ENCODE peak calls at places on chromosomes 13 and 19, in six cellular contexts. H is breast epithelium; M is activated CD8-positive, alpha-beta T cell treated with anti-CD3 and anti-CD28 coated beads for 36 hours; U is uterus; R is pancreas; Y is cardiac muscle cell. Z is an unnamed sample.

GRCh38 chr13:108993346-108993745 is 363.9 kb downstream of the MYO16 start:
- DNase-seq in H (no peak), M (no peak), U (no peak), R (no peak), Y (no peak), Z (no peak)

GRCh38 chr19:10706990-10707389 is 5.8 kb downstream of the QTRT1 start:
- DNase-seq in H (no peak), M (no peak), U (no peak), R (no peak), Y (no peak), Z (no peak)

GRCh38 chr13:101554420-101555125 is 102.1 kb downstream of the ITGBL1 start:
- DNase-seq in H (no peak), M (no peak), U (no peak), R (no peak), Y (no peak), Z (no peak)

GRCh38 chr13:105940882-105941281 is 594.6 kb downstream of the EFNB2 start:
- DNase-seq in H (no peak), M (no peak), U (no peak), R (no peak), Y (no peak), Z (no peak)

GRCh38 chr19:2042485-2043268 is 8.4 kb downstream of the MKNK2 start:
- DNase-seq in H (no peak), M (no peak), U (peak; percentile 58), R (peak; percentile 73), Y (no peak), Z (peak; percentile 68)

GRCh38 chr13:111423168-111423785 is 102.8 kb downstream of the TEX29 start:
- DNase-seq in H (no peak), M (no peak), U (no peak), R (no peak), Y (no peak), Z (no peak)

GRCh38 chr13:97140611-97141010 is 81.5 kb upstream of the MBNL2 start:
- DNase-seq in H (no peak), M (no peak), U (no peak), R (no peak), Y (no peak), Z (no peak)

GRCh38 chr19:51372649-51373504 is at the start of gene NKG7:
- DNase-seq in H (no peak), M (peak; percentile 96), U (no peak), R (no peak), Y (no peak), Z (no peak)

GRCh38 chr13:36975172-36975571 is 24.0 kb downstream of the ALG5 start:
- DNase-seq in H (no peak), M (no peak), U (no peak), R (no peak), Y (no peak), Z (no peak)

GRCh38 chr13:24270639-24271131 is 38.7 kb upstream of the C1QTNF9 start:
- DNase-seq in H (no peak), M (peak; percentile 72), U (peak; percentile 36), R (peak; percentile 46), Y (peak; percentile 42), Z (peak; percentile 87)

GRCh38 chr13:28321751-28322150 is 173.2 kb downstream of the FLT1 start:
- DNase-seq in H (no peak), M (no peak), U (no peak), R (no peak), Y (no peak), Z (no peak)

GRCh38 chr13:111554539-111555267 is 234.3 kb downstream of the TEX29 start:
- DNase-seq in H (no peak), M (no peak), U (no peak), R (no peak), Y (no peak), Z (no peak)

GRCh38 chr19:29677001-29677781 is 11.9 kb downstream of the PLEKHF1 start:
- DNase-seq in H (no peak), M (peak; percentile 33), U (no peak), R (no peak), Y (no peak), Z (no peak)

GRCh38 chr13:76969488-76970365 is 21.4 kb downstream of the ACOD1 start:
- DNase-seq in H (no peak), M (no peak), U (no peak), R (no peak), Y (no peak), Z (no peak)

GRCh38 chr13:95643814-95644598 is 500 bp downstream of the DZIP1 start:
- DNase-seq in H (no peak), M (no peak), U (peak; percentile 22), R (peak; percentile 38), Y (peak; percentile 58), Z (no peak)

GRCh38 chr19:33339016-33339749 is 34.3 kb upstream of the CEBPG start:
- DNase-seq in H (no peak), M (no peak), U (no peak), R (no peak), Y (no peak), Z (no peak)

GRCh38 chr13:111122056-111122455 is 6.9 kb downstream of the ARHGEF7 start:
- DNase-seq in H (no peak), M (no peak), U (no peak), R (no peak), Y (no peak), Z (no peak)

GRCh38 chr19:39412867-39413268 is 399 bp downstream of the PLEKHG2 start:
- DNase-seq in H (no peak), M (no peak), U (no peak), R (no peak), Y (no peak), Z (peak; percentile 59)
- TF ChIP-seq CTCF in H (no peak), M (no peak), U (no peak), R (peak; percentile 89), Y (no peak), Z (no peak)

GRCh38 chr13:81745391-81745790 is 1404.5 kb upstream of the SPRY2 start:
- DNase-seq in H (no peak), M (no peak), U (no peak), R (no peak), Y (no peak), Z (no peak)
- TF ChIP-seq CTCF in H (no peak), M (no peak), U (no peak), R (no peak), Y (no peak), Z (no peak)

DNA sequence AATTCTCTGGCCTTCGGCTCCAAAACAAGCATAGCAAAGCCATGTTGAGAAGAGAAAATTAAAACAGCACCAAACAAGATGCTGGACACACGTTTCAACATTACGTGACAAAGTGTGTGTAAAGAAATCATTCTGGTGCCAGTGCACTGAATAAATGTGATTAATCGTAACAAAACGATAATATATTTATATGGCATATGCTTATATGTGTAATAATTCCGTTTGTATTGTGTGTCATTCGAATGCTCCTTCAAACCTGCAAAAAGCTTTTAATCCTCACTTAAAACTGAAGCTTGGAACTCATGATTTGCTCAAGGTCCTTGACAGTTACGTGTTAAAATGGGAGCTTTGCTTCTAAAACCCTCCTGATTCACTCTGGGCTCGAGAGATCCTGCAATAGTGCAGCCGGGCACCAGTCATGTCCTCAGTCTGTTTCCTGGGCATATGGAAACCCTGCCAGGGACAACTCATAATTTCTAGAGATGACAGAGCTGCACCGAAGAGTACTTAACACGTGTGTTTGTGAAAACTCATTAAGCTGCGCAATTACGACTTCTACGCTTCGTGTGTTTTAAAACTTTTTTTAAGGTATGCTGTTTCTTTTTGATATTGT is 731 bp upstream of the AKAP8L start:
- DNase-seq in H (no peak), M (no peak), U (no peak), R (no peak), Y (no peak), Z (peak; percentile 72)
- TF ChIP-seq CTCF in H (no peak), M (peak; percentile 53), U (no peak), R (peak; percentile 3), Y (no peak), Z (no peak)

GRCh38 chr13:100443278-100443997 is 145.2 kb downstream of the GGACT start:
- DNase-seq in H (no peak), M (no peak), U (no peak), R (no peak), Y (no peak), Z (no peak)

GRCh38 chr13:100439247-100439955 is 149.2 kb downstream of the GGACT start:
- DNase-seq in H (no peak), M (no peak), U (no peak), R (no peak), Y (no peak), Z (no peak)

GRCh38 chr13:100443998-100444328 is 144.6 kb downstream of the GGACT start:
- DNase-seq in H (no peak), M (no peak), U (no peak), R (no peak), Y (no peak), Z (no peak)

GRCh38 chr13:100440756-100441421 is 147.7 kb downstream of the GGACT start:
- DNase-seq in H (no peak), M (no peak), U (no peak), R (no peak), Y (no peak), Z (no peak)

DNA sequence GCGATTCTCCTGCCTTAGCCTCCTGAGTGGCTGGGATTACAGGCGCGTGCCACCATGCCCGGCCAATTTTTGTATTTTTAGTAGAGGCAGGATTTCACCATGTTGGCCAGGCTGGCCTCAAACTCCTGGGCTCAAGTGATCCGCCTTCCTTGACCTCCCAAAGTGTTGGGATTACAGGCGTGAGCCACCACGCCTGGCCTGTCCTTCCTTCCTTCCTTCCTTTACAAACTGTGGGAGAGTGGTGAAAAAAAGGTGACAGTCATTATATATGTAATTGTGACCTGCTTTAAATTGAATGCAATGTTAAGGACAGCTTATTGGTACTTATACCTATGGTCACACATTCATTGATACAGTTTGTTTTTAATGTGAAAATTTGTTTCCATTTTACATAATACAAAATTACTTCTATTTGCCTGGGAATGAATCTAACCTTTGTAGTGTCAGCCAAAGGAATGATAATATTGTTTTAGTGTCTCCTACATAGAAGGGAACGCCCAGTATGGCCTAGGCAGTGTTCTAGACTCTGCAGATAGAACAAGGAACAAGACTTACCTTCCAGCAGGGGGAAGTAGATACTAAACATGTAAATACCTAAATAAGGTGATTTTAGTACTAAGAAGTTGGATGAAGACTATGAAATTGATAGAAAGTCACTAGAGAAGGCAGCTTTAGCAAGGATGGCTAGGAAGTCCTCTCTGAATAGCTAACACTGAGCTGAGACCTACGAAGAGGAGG is 146.3 kb downstream of the GGACT start:
- DNase-seq in H (no peak), M (no peak), U (no peak), R (no peak), Y (no peak), Z (no peak)
- TF ChIP-seq CTCF in H (no peak), M (no peak), U (no peak), R (no peak), Y (no peak), Z (no peak)

GRCh38 chr19:44694184-44694579 is 4.8 kb upstream of the CEACAM16 start:
- DNase-seq in H (no peak), M (peak; percentile 56), U (no peak), R (no peak), Y (no peak), Z (no peak)
- TF ChIP-seq CTCF in H (no peak), M (peak; percentile 42), U (no peak), R (no peak), Y (peak; percentile 44), Z (no peak)

DNA sequence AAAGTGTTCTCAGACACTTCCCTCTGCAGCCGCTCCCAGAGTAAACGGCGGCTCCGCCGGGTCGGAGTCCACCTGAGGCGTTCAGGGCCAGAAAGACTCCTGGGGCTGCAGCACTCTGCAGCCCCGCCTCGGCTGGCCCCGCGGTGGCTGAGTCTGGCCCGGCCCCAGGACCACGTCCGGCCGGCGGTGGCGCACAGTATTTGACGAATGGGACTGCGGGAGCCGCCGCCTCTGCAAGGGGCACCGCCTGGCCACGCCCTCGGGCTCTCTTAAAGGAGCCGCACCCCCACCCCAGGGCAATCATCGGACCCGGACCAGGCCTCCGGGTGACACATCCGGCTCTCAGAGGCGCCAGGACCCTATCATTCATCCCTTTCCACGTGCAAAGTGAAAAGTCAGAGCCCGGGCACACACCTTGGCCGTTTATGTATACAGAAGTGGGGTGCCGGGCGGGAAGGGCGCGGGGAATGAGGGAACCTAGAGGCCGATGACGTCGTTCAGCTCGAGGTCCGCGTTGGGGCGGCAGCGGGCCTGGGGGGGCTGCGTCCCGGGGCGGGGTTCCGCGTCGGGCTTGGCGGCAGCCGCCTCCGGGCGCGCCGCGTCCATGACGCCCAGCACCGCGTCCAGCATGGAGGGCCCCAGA is 1.2 kb upstream of the LENG9 start:
- DNase-seq in H (peak; percentile 92), M (peak; percentile 94), U (peak; percentile 75), R (peak; percentile 96), Y (peak; percentile 95), Z (peak; percentile 91)
- TF ChIP-seq CTCF in H (no peak), M (no peak), U (no peak), R (no peak), Y (no peak), Z (peak; percentile 12)

Z was measured in adrenal gland.